ENCODE peak calls at places on chromosomes 12 and 14, in seven cellular contexts. One of them, this sample, is unnamed.

GRCh38 chr12:62127516-62127915 is 132.7 kb upstream of the USP15 start:
- DNase-seq in GM04504: no peak
- DNase-seq in neuronal stem cell: no peak
- DNase-seq in activated CD4-positive, alpha-beta T cell treated with anti-CD3 and anti-CD28 coated beads for 48 hours: no peak
- DNase-seq in BJ: no peak
- DNase-seq in immature natural killer cell: no peak
- DNase-seq in CD4-positive, alpha-beta T cell: no peak
- DNase-seq in this sample: no peak

GRCh38 chr14:85852900-85853299 is 323.0 kb downstream of the FLRT2 start:
- DNase-seq in BJ: no peak
- DNase-seq in immature natural killer cell: no peak
- DNase-seq in CD4-positive, alpha-beta T cell: no peak
- DNase-seq in GM04504: no peak
- DNase-seq in activated CD4-positive, alpha-beta T cell treated with anti-CD3 and anti-CD28 coated beads for 48 hours: no peak
- DNase-seq in neuronal stem cell: no peak
- DNase-seq in this sample: no peak

GRCh38 chr12:50545213-50545612 is 40.4 kb downstream of the DIP2B start:
- DNase-seq in neuronal stem cell: no peak
- DNase-seq in CD4-positive, alpha-beta T cell: no peak
- DNase-seq in immature natural killer cell: no peak
- DNase-seq in BJ: no peak
- DNase-seq in activated CD4-positive, alpha-beta T cell treated with anti-CD3 and anti-CD28 coated beads for 48 hours: no peak
- DNase-seq in GM04504: no peak
- DNase-seq in this sample: no peak

GRCh38 chr12:59164991-59165718 is 244.9 kb upstream of the LRIG3 start:
- DNase-seq in immature natural killer cell: no peak
- DNase-seq in activated CD4-positive, alpha-beta T cell treated with anti-CD3 and anti-CD28 coated beads for 48 hours: no peak
- DNase-seq in BJ: no peak
- DNase-seq in GM04504: peak; percentile 25
- DNase-seq in CD4-positive, alpha-beta T cell: no peak
- DNase-seq in neuronal stem cell: peak; percentile 12
- DNase-seq in this sample: peak; percentile 33

GRCh38 chr12:21987786-21988185 is 46.6 kb upstream of the ABCC9 start:
- DNase-seq in BJ: no peak
- DNase-seq in immature natural killer cell: no peak
- DNase-seq in neuronal stem cell: no peak
- DNase-seq in GM04504: no peak
- DNase-seq in CD4-positive, alpha-beta T cell: no peak
- DNase-seq in activated CD4-positive, alpha-beta T cell treated with anti-CD3 and anti-CD28 coated beads for 48 hours: no peak
- DNase-seq in this sample: no peak

GRCh38 chr14:75418779-75419768 is 8.7 kb upstream of the JDP2 start:
- DNase-seq in neuronal stem cell: peak; percentile 33
- DNase-seq in activated CD4-positive, alpha-beta T cell treated with anti-CD3 and anti-CD28 coated beads for 48 hours: peak; percentile 78
- DNase-seq in immature natural killer cell: no peak
- DNase-seq in GM04504: no peak
- DNase-seq in CD4-positive, alpha-beta T cell: no peak
- DNase-seq in BJ: no peak
- DNase-seq in this sample: no peak

GRCh38 chr12:93777249-93777648 is 100.1 kb downstream of the CRADD start:
- DNase-seq in activated CD4-positive, alpha-beta T cell treated with anti-CD3 and anti-CD28 coated beads for 48 hours: no peak
- DNase-seq in CD4-positive, alpha-beta T cell: no peak
- DNase-seq in neuronal stem cell: no peak
- DNase-seq in BJ: no peak
- DNase-seq in GM04504: no peak
- DNase-seq in immature natural killer cell: no peak
- DNase-seq in this sample: peak; percentile 20

GRCh38 chr12:101570022-101570421 is 24.7 kb upstream of the MYBPC1 start:
- DNase-seq in immature natural killer cell: no peak
- DNase-seq in GM04504: peak; percentile 14
- DNase-seq in BJ: peak; percentile 4
- DNase-seq in CD4-positive, alpha-beta T cell: no peak
- DNase-seq in activated CD4-positive, alpha-beta T cell treated with anti-CD3 and anti-CD28 coated beads for 48 hours: no peak
- DNase-seq in neuronal stem cell: no peak
- DNase-seq in this sample: peak; percentile 46